ENCODE peak calls at places on chromosomes 7 and 10, in nine cellular contexts. M is erythroblast, D is esophagus squamous epithelium, L is gastrocnemius medialis, R is body of pancreas, C is ovary, X is HCT116, U is uterus, N is NB4. E is an unnamed sample.

GRCh38 chr10:63605568-63605967 is 84.4 kb downstream of the REEP3 start:
- DNase-seq in M (no peak), D (no peak), L (no peak), R (no peak), C (no peak), X (peak), U (no peak), N (no peak), E (no peak)

GRCh38 chr7:124701955-124702354 is 63.6 kb downstream of the GPR37 start:
- DNase-seq in M (no peak), D (no peak), L (no peak), R (no peak), C (no peak), X (no peak), U (no peak), N (no peak), E (no peak)

GRCh38 chr10:105700327-105700726 is 1059.2 kb downstream of the SORCS3 start:
- DNase-seq in M (no peak), D (no peak), L (no peak), R (no peak), C (no peak), X (no peak), U (no peak), N (no peak), E (no peak)

GRCh38 chr10:60955957-60956425 is 12.0 kb upstream of the RHOBTB1 start:
- DNase-seq in M (no peak), D (no peak), L (no peak), R (no peak), C (no peak), X (no peak), U (no peak), N (no peak), E (no peak)

GRCh38 chr7:107658467-107658866 is 2.2 kb upstream of the SLC26A4 start:
- DNase-seq in M (no peak), D (no peak), L (no peak), R (no peak), C (no peak), X (no peak), U (no peak), N (no peak), E (no peak)

GRCh38 chr7:66748791-66749190 is 8.3 kb downstream of the RABGEF1 start:
- DNase-seq in M (no peak), D (no peak), L (peak), R (peak), C (no peak), X (no peak), U (no peak), N (no peak), E (no peak)

GRCh38 chr10:69391158-69391557 is 25.6 kb downstream of the TACR2 start:
- DNase-seq in M (no peak), D (no peak), L (no peak), R (no peak), C (no peak), X (no peak), U (no peak), N (no peak), E (no peak)

GRCh38 chr7:30062587-30062986 is 34.4 kb downstream of the PLEKHA8 start:
- DNase-seq in M (peak), D (no peak), L (no peak), R (no peak), C (no peak), X (peak), U (no peak), N (peak), E (no peak)

GRCh38 chr7:139817249-139817648 is 11.8 kb upstream of the TBXAS1 start:
- DNase-seq in M (peak), D (no peak), L (no peak), R (no peak), C (no peak), X (no peak), U (no peak), N (no peak), E (no peak)

GRCh38 chr7:20327047-20327446 is 3.7 kb upstream of the ITGB8 start:
- DNase-seq in M (no peak), D (no peak), L (no peak), R (no peak), C (no peak), X (no peak), U (no peak), N (no peak), E (no peak)

GRCh38 chr10:58712982-58713381 is 200.3 kb downstream of the BICC1 start:
- DNase-seq in M (no peak), D (no peak), L (no peak), R (no peak), C (no peak), X (peak), U (no peak), N (no peak), E (no peak)

GRCh38 chr7:75649462-75649861 is 89.3 kb downstream of the HIP1 start:
- DNase-seq in M (no peak), D (no peak), L (no peak), R (no peak), C (peak), X (no peak), U (peak), N (no peak), E (no peak)

GRCh38 chr7:35729061-35729783 is 34.3 kb upstream of the HERPUD2 start:
- DNase-seq in M (peak), D (no peak), L (no peak), R (no peak), C (no peak), X (no peak), U (no peak), N (peak), E (no peak)
- TF ChIP-seq POLR2A in M (no peak), D (no peak), L (no peak), R (no peak), C (no peak), X (no peak), U (no peak), N (no peak), E (no peak)

DNA sequence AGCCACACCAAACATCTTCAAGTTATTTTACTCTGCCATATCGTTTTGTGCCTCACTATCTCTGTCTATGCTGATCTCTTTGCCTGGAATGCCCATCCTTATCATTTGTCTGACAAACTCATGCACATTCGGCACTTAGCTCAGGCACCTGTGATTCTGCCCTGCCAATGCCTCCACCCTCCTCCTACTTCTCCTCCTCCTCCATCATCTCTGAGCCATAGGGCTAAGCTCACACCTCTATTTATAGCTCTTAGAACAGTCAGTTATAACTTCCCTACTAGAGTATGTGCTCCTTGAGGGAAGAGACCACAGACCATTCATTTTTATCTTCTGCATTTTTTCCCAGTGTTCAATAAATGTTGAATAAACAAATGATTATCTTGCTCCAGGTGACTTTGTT is 51.2 kb upstream of the CDK13 start:
- DNase-seq in M (no peak), D (no peak), L (peak), R (no peak), C (no peak), X (no peak), U (no peak), N (no peak), E (no peak)
- TF ChIP-seq POLR2A in M (no peak), D (no peak), L (no peak), R (no peak), C (no peak), X (no peak), U (no peak), N (no peak), E (no peak)

DNA sequence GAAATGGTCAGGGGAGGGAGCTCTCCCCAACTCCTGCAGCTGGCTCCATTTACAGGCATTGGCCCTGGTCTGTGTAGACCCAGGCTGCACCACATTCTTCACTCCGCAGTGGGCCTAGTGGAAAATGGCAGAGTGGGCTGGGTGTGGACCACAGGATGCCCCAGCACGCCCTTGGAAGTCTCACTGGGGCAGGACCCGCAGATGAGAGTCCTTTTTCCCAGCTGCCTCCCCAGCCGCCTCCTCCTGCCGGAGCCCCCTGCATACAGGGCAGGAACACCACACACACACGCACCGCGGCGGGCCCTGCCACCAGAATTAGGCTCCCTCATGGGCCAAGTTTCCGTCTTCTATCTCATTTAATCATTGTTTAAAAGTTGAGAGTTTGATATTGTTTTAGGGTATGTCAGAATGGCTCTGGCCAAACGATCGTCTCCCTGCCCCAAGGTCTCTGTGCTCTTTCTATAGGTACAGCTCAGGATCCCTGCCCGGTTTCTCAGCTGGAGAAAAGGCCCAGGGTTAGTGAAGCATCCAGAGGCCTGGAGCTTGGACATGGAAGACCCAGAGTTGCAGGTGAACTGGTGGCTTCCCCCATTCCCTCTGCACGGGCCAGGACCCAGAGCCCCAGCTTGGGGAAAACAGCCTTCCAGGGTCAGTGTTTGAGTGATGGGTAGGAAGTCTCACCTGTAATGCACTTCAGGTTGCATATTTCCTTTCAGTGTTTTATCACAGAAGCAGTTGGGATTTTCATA is 42.0 kb downstream of the ZNF467 start:
- DNase-seq in M (no peak), D (no peak), L (no peak), R (no peak), C (no peak), X (no peak), U (no peak), N (no peak), E (no peak)
- TF ChIP-seq POLR2A in M (no peak), D (no peak), L (no peak), R (no peak), C (no peak), X (no peak), U (no peak), N (no peak), E (no peak)

GRCh38 chr7:82257118-82257695 is 186.4 kb downstream of the CACNA2D1 start:
- DNase-seq in M (no peak), D (no peak), L (no peak), R (no peak), C (no peak), X (no peak), U (no peak), N (no peak), E (no peak)
- TF ChIP-seq POLR2A in M (no peak), D (no peak), L (no peak), R (no peak), C (no peak), X (no peak), U (no peak), N (no peak), E (no peak)

GRCh38 chr10:114276671-114277070 is 37.6 kb downstream of the VWA2 start:
- DNase-seq in M (no peak), D (no peak), L (no peak), R (no peak), C (no peak), X (no peak), U (no peak), N (no peak), E (no peak)
- TF ChIP-seq POLR2A in M (no peak), D (no peak), L (no peak), R (no peak), C (no peak), X (no peak), U (no peak), N (no peak), E (no peak)

GRCh38 chr10:44963772-44964633 is 4.4 kb downstream of the RASSF4 start:
- DNase-seq in M (no peak), D (no peak), L (peak), R (peak), C (no peak), X (no peak), U (peak), N (no peak), E (no peak)
- TF ChIP-seq POLR2A in M (no peak), D (no peak), L (peak), R (peak), C (no peak), X (no peak), U (no peak), N (no peak), E (no peak)